ENCODE peak calls at places on chromosomes 2 and 18, in eight cellular contexts. One of them, this sample, is unnamed.

GRCh38 chr2:240151477-240152031 is 11.1 kb upstream of the OTOS start:
- DNase-seq in cardiac muscle cell: no peak
- DNase-seq in GM06990: no peak
- DNase-seq in neural progenitor cell: no peak
- DNase-seq in tibial nerve: no peak
- DNase-seq in AG04450: no peak
- DNase-seq in adrenal gland: no peak
- DNase-seq in body of pancreas: no peak
- DNase-seq in this sample: no peak

GRCh38 chr2:96832751-96833507 is 10.9 kb downstream of the ANKRD23 start:
- DNase-seq in neural progenitor cell: peak
- DNase-seq in tibial nerve: no peak
- DNase-seq in body of pancreas: peak
- DNase-seq in adrenal gland: peak
- DNase-seq in GM06990: no peak
- DNase-seq in cardiac muscle cell: peak
- DNase-seq in AG04450: peak
- DNase-seq in this sample: no peak

GRCh38 chr2:238729261-238729935 is 118.5 kb upstream of the TWIST2 start:
- DNase-seq in cardiac muscle cell: no peak
- DNase-seq in AG04450: no peak
- DNase-seq in GM06990: no peak
- DNase-seq in body of pancreas: no peak
- DNase-seq in adrenal gland: peak
- DNase-seq in neural progenitor cell: no peak
- DNase-seq in tibial nerve: no peak
- DNase-seq in this sample: no peak

GRCh38 chr18:52150050-52150449 is 189.9 kb upstream of the DCC start:
- DNase-seq in adrenal gland: no peak
- DNase-seq in cardiac muscle cell: no peak
- DNase-seq in body of pancreas: no peak
- DNase-seq in GM06990: no peak
- DNase-seq in neural progenitor cell: no peak
- DNase-seq in tibial nerve: no peak
- DNase-seq in AG04450: no peak
- DNase-seq in this sample: no peak

GRCh38 chr2:98458207-98458606 is 13.5 kb downstream of the INPP4A start:
- DNase-seq in AG04450: no peak
- DNase-seq in neural progenitor cell: no peak
- DNase-seq in adrenal gland: no peak
- DNase-seq in tibial nerve: no peak
- DNase-seq in GM06990: no peak
- DNase-seq in cardiac muscle cell: no peak
- DNase-seq in body of pancreas: no peak
- DNase-seq in this sample: no peak

GRCh38 chr2:159177957-159178356 is 108.5 kb downstream of the WDSUB1 start:
- DNase-seq in adrenal gland: no peak
- DNase-seq in body of pancreas: no peak
- DNase-seq in tibial nerve: no peak
- DNase-seq in AG04450: no peak
- DNase-seq in neural progenitor cell: no peak
- DNase-seq in cardiac muscle cell: no peak
- DNase-seq in GM06990: no peak
- DNase-seq in this sample: no peak

GRCh38 chr2:159091381-159091780 is 122.9 kb downstream of the TANC1 start:
- DNase-seq in neural progenitor cell: no peak
- DNase-seq in GM06990: no peak
- DNase-seq in tibial nerve: no peak
- DNase-seq in cardiac muscle cell: peak
- DNase-seq in adrenal gland: no peak
- DNase-seq in body of pancreas: no peak
- DNase-seq in AG04450: no peak
- DNase-seq in this sample: no peak

GRCh38 chr2:23524261-23524706 is 139.3 kb downstream of the KLHL29 start:
- DNase-seq in body of pancreas: peak
- DNase-seq in tibial nerve: no peak
- DNase-seq in neural progenitor cell: no peak
- DNase-seq in GM06990: no peak
- DNase-seq in AG04450: no peak
- DNase-seq in adrenal gland: peak
- DNase-seq in cardiac muscle cell: no peak
- DNase-seq in this sample: no peak

GRCh38 chr18:27605107-27605834 is 420.2 kb upstream of the CHST9 start:
- DNase-seq in adrenal gland: peak
- DNase-seq in cardiac muscle cell: peak
- DNase-seq in body of pancreas: peak
- DNase-seq in tibial nerve: peak
- DNase-seq in GM06990: no peak
- DNase-seq in AG04450: peak
- DNase-seq in neural progenitor cell: peak
- DNase-seq in this sample: peak

GRCh38 chr2:196167666-196168065 is 3.7 kb downstream of the STK17B start:
- DNase-seq in body of pancreas: no peak
- DNase-seq in adrenal gland: no peak
- DNase-seq in cardiac muscle cell: no peak
- DNase-seq in AG04450: no peak
- DNase-seq in tibial nerve: no peak
- DNase-seq in GM06990: no peak
- DNase-seq in neural progenitor cell: peak
- DNase-seq in this sample: no peak

GRCh38 chr2:9800639-9800974 is 42.7 kb upstream of the TAF1B start:
- DNase-seq in adrenal gland: no peak
- DNase-seq in GM06990: no peak
- DNase-seq in neural progenitor cell: no peak
- DNase-seq in tibial nerve: peak
- DNase-seq in AG04450: no peak
- DNase-seq in cardiac muscle cell: no peak
- DNase-seq in body of pancreas: no peak
- DNase-seq in this sample: no peak
- H3K4me3 ChIP-seq in adrenal gland: no peak
- H3K4me3 ChIP-seq in GM06990: no peak
- H3K4me3 ChIP-seq in neural progenitor cell: no peak
- H3K4me3 ChIP-seq in tibial nerve: no peak
- H3K4me3 ChIP-seq in AG04450: no peak
- H3K4me3 ChIP-seq in cardiac muscle cell: no peak
- H3K4me3 ChIP-seq in body of pancreas: no peak
- H3K4me3 ChIP-seq in this sample: no peak

DNA sequence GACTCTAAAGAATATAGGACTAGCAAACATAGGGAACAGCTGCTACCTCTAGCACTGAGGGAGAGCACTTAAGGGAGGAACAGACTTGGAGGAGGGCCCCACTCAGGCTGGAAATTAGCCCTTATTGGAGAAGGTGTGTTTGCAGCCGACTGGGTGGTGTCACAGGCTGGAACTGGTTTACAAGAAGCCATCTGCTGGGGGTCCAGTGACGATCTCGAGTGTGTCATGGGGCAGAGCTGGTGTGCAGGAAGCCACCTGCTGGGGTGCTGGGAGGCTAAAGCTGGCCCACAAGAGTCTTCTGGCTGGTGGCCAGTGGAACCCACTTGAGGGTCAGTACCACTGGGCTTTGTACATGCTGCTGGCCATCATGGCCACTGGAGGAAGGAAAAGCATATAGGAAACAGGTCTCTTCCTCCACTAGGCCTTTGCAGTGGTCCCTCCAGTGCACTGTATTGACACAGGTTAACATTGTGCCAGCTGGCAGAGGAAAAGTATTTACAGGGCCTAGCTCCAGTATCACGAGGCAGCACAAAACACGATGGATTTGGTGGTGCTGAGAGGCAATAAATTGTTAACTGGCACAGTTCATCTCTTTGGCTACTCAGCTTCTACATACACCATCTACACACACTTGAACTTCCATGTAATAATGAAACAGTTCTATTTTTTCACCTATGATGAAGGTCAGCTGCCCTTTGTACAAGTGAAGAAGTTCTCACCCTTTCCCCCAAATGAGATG is 43.6 kb downstream of the MAP3K20 start:
- DNase-seq in AG04450: no peak
- DNase-seq in tibial nerve: no peak
- DNase-seq in body of pancreas: peak
- DNase-seq in cardiac muscle cell: peak
- DNase-seq in adrenal gland: no peak
- DNase-seq in neural progenitor cell: no peak
- DNase-seq in GM06990: peak
- DNase-seq in this sample: no peak
- TF ChIP-seq CTCF in AG04450: no peak
- TF ChIP-seq CTCF in tibial nerve: no peak
- TF ChIP-seq CTCF in body of pancreas: no peak
- TF ChIP-seq CTCF in cardiac muscle cell: no peak
- TF ChIP-seq CTCF in adrenal gland: no peak
- TF ChIP-seq CTCF in neural progenitor cell: no peak
- TF ChIP-seq CTCF in GM06990: no peak
- TF ChIP-seq CTCF in this sample: no peak

GRCh38 chr2:143730155-143730949 is 601.1 kb downstream of the ARHGAP15 start:
- DNase-seq in GM06990: peak
- DNase-seq in body of pancreas: no peak
- DNase-seq in cardiac muscle cell: peak
- DNase-seq in neural progenitor cell: no peak
- DNase-seq in AG04450: no peak
- DNase-seq in adrenal gland: no peak
- DNase-seq in tibial nerve: no peak
- DNase-seq in this sample: no peak
- H3K4me3 ChIP-seq in GM06990: peak
- H3K4me3 ChIP-seq in body of pancreas: no peak
- H3K4me3 ChIP-seq in cardiac muscle cell: no peak
- H3K4me3 ChIP-seq in neural progenitor cell: no peak
- H3K4me3 ChIP-seq in AG04450: no peak
- H3K4me3 ChIP-seq in adrenal gland: no peak
- H3K4me3 ChIP-seq in tibial nerve: no peak
- H3K4me3 ChIP-seq in this sample: no peak

GRCh38 chr2:82339805-82340204 is 2035.3 kb upstream of the LRRTM1 start:
- DNase-seq in AG04450: no peak
- DNase-seq in tibial nerve: no peak
- DNase-seq in body of pancreas: no peak
- DNase-seq in GM06990: no peak
- DNase-seq in adrenal gland: no peak
- DNase-seq in neural progenitor cell: no peak
- DNase-seq in cardiac muscle cell: no peak
- DNase-seq in this sample: no peak

GRCh38 chr2:82340578-82341053 is 2036.1 kb upstream of the LRRTM1 start:
- DNase-seq in neural progenitor cell: no peak
- DNase-seq in GM06990: no peak
- DNase-seq in tibial nerve: no peak
- DNase-seq in cardiac muscle cell: no peak
- DNase-seq in body of pancreas: no peak
- DNase-seq in AG04450: no peak
- DNase-seq in adrenal gland: no peak
- DNase-seq in this sample: no peak

GRCh38 chr2:82342351-82342750 is 2037.8 kb upstream of the LRRTM1 start:
- DNase-seq in GM06990: no peak
- DNase-seq in neural progenitor cell: no peak
- DNase-seq in cardiac muscle cell: no peak
- DNase-seq in tibial nerve: no peak
- DNase-seq in AG04450: no peak
- DNase-seq in adrenal gland: no peak
- DNase-seq in body of pancreas: no peak
- DNase-seq in this sample: no peak

GRCh38 chr2:82345910-82346309 is 2041.4 kb upstream of the LRRTM1 start:
- DNase-seq in GM06990: no peak
- DNase-seq in body of pancreas: no peak
- DNase-seq in adrenal gland: no peak
- DNase-seq in cardiac muscle cell: no peak
- DNase-seq in AG04450: no peak
- DNase-seq in tibial nerve: no peak
- DNase-seq in neural progenitor cell: no peak
- DNase-seq in this sample: no peak

DNA sequence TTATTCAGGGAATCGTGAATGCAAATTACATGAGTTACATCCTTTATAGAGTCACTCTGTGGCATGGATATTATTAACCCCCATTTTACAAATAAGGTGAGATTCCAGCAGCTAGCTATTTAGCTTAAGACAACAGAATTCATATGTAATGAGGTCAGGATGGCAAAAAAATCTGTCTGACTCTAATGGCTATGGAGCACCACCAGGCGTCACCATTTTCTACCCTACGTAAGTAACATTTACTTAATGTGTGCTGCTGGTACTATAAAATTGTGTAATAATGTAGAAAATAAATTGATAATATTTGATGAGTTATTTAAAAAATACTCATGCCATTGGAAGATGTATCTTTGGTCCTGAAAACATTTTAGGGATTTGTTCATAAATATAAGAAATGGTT is 2040.1 kb upstream of the LRRTM1 start:
- DNase-seq in cardiac muscle cell: peak
- DNase-seq in adrenal gland: no peak
- DNase-seq in tibial nerve: no peak
- DNase-seq in GM06990: no peak
- DNase-seq in body of pancreas: no peak
- DNase-seq in neural progenitor cell: peak
- DNase-seq in AG04450: no peak
- DNase-seq in this sample: no peak
- TF ChIP-seq CTCF in cardiac muscle cell: peak
- TF ChIP-seq CTCF in adrenal gland: no peak
- TF ChIP-seq CTCF in tibial nerve: no peak
- TF ChIP-seq CTCF in GM06990: no peak
- TF ChIP-seq CTCF in body of pancreas: no peak
- TF ChIP-seq CTCF in neural progenitor cell: peak
- TF ChIP-seq CTCF in AG04450: no peak
- TF ChIP-seq CTCF in this sample: no peak

DNA sequence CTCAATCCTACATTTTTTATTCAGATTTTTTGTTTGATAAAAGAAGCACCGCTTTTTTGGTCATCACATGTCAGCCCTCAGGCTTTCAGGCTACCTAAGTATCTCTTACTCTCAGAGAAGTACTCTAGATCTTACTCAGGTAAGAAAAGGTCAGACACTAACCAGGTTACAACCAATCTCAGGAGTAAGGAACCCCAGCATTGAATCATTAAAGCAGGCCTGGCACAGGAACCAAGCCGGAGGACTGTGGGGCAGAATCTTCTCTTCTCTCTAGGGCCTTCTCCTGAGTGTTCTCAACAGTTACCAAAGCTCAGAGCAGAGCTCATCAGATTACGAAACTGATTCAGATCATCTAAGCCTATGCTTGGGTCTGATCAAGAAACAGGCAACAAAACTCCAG is 28.2 kb downstream of the RBMS1 start:
- DNase-seq in GM06990: no peak
- DNase-seq in adrenal gland: no peak
- DNase-seq in body of pancreas: no peak
- DNase-seq in neural progenitor cell: no peak
- DNase-seq in cardiac muscle cell: no peak
- DNase-seq in AG04450: no peak
- DNase-seq in tibial nerve: no peak
- DNase-seq in this sample: no peak
- H3K4me3 ChIP-seq in GM06990: no peak
- H3K4me3 ChIP-seq in adrenal gland: no peak
- H3K4me3 ChIP-seq in body of pancreas: no peak
- H3K4me3 ChIP-seq in neural progenitor cell: no peak
- H3K4me3 ChIP-seq in cardiac muscle cell: no peak
- H3K4me3 ChIP-seq in AG04450: no peak
- H3K4me3 ChIP-seq in tibial nerve: no peak
- H3K4me3 ChIP-seq in this sample: no peak

This sample was measured in epithelial cell of proximal tubule.